ENCODE peak calls at places on chromosome 17, in four cellular contexts. Q, Y, Z and K are unnamed samples.

GRCh38 chr17:2780931-2781454 is 15.2 kb upstream of the RAP1GAP2 start:
- DNase-seq in Q (no peak), Y (no peak), Z (no peak), K (no peak)

GRCh38 chr17:61757168-61757567 is 106.2 kb downstream of the BRIP1 start:
- DNase-seq in Q (no peak), Y (no peak), Z (no peak), K (no peak)

GRCh38 chr17:73369126-73369525 is 57.3 kb upstream of the CDC42EP4 start:
- DNase-seq in Q (no peak), Y (peak; percentile 41), Z (no peak), K (no peak)

GRCh38 chr17:43389022-43389947 is 9.5 kb upstream of the ARL4D start:
- DNase-seq in Q (peak; percentile 92), Y (peak; percentile 86), Z (peak; percentile 68), K (peak; percentile 58)

GRCh38 chr17:35616506-35616905 is 29.4 kb downstream of the AP2B1 start:
- DNase-seq in Q (no peak), Y (no peak), Z (no peak), K (no peak)

GRCh38 chr17:35286120-35286781 is 43.4 kb downstream of the SLFN5 start:
- DNase-seq in Q (no peak), Y (peak; percentile 41), Z (no peak), K (no peak)

GRCh38 chr17:43814714-43815113 is 18.2 kb downstream of the MPP3 start:
- DNase-seq in Q (no peak), Y (peak; percentile 80), Z (no peak), K (no peak)

GRCh38 chr17:32970281-32970680 is 21.4 kb upstream of the SPACA3 start:
- DNase-seq in Q (no peak), Y (peak; percentile 9), Z (no peak), K (no peak)

GRCh38 chr17:77372444-77373297 is 231.9 kb downstream of the SEC14L1 start:
- DNase-seq in Q (peak; percentile 78), Y (peak; percentile 91), Z (peak; percentile 79), K (peak; percentile 93)

GRCh38 chr17:16443390-16444257 is 28.3 kb downstream of the TRPV2 start:
- DNase-seq in Q (no peak), Y (no peak), Z (no peak), K (no peak)

GRCh38 chr17:298791-299450 is 53.7 kb downstream of the RPH3AL start:
- DNase-seq in Q (no peak), Y (peak; percentile 79), Z (no peak), K (no peak)

GRCh38 chr17:15973016-15973415 is 26.5 kb downstream of the ZSWIM7 start:
- DNase-seq in Q (no peak), Y (no peak), Z (no peak), K (no peak)

GRCh38 chr17:77794846-77795245 is 163.7 kb upstream of the TNRC6C start:
- DNase-seq in Q (no peak), Y (no peak), Z (no peak), K (no peak)

GRCh38 chr17:72726936-72727335 is 365.6 kb downstream of the SLC39A11 start:
- DNase-seq in Q (no peak), Y (no peak), Z (no peak), K (no peak)

GRCh38 chr17:21573961-21574610 is 118.2 kb upstream of the KCNJ18 start:
- DNase-seq in Q (peak; percentile 73), Y (peak; percentile 88), Z (no peak), K (no peak)

GRCh38 chr17:8846768-8847211 is 20.7 kb downstream of the PIK3R6 start:
- DNase-seq in Q (no peak), Y (peak; percentile 74), Z (no peak), K (no peak)

GRCh38 chr17:31741371-31741770 is 117.7 kb downstream of the COPRS start:
- DNase-seq in Q (no peak), Y (no peak), Z (no peak), K (no peak)

DNA sequence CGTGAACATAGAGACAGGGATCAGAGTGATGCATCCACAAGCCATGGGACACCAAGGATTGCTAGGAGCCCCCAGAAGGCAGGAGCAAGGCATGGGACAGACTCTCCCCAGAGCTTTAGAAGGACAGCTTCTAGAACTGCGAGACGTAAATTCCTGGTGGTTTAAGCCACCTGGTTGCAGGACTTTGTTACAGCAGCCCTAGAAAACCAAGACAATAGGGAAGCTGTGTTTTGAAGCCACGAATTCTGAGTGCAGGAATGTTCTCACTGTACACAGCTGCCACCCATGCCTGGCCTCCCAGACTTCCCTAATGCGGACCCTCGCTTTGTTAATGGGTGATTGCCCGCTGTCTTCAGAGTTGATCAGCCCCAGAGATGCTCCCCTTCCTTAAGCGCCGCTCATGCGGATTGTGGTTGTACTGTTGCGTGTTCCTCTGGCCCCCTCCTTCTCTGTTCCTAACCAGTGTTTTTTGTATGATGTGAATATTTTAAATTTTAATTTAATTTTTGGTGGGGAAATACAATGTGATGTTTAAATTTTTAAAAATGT is 177.1 kb downstream of the MSI2 start:
- DNase-seq in Q (no peak), Y (no peak), Z (no peak), K (no peak)
- TF ChIP-seq CTCF in Q (no peak), Y (no peak), Z (no peak), K (no peak)

DNA sequence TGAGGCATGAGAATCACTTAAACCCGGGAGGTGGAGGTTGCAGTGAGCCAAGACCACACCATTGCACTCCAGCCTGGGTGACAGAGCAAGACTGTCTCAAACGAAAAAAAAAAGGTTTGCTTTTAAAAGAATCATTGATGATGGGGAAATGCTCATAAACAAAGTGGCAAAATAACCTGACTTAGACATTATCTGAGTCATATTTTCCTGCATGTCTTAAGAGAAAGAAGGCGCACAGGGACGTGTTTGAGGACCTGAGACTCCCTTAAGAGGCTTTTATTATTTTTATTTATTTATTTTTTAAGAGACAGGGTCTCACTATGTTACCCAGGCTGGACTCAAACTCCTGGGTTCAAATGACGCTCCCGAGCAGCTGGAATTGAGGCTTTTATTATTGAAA is 5.7 kb upstream of the PRPSAP1 start:
- DNase-seq in Q (no peak), Y (no peak), Z (no peak), K (no peak)
- TF ChIP-seq CTCF in Q (no peak), Y (no peak), Z (no peak), K (no peak)

GRCh38 chr17:17985555-17985954 is 12.9 kb downstream of the DRC3 start:
- DNase-seq in Q (no peak), Y (peak; percentile 23), Z (no peak), K (no peak)
- TF ChIP-seq CTCF in Q (no peak), Y (peak; percentile 42), Z (no peak), K (no peak)

GRCh38 chr17:80308672-80309517 is 48.2 kb downstream of the RNF213 start:
- DNase-seq in Q (no peak), Y (no peak), Z (no peak), K (no peak)
- TF ChIP-seq CTCF in Q (no peak), Y (no peak), Z (no peak), K (no peak)

GRCh38 chr17:80753946-80754345 is 209.3 kb downstream of the RPTOR start:
- DNase-seq in Q (no peak), Y (no peak), Z (no peak), K (no peak)

GRCh38 chr17:80758793-80759673 is 214.4 kb downstream of the RPTOR start:
- DNase-seq in Q (no peak), Y (peak; percentile 23), Z (no peak), K (no peak)

GRCh38 chr17:80754846-80755245 is 210.2 kb downstream of the RPTOR start:
- DNase-seq in Q (no peak), Y (no peak), Z (no peak), K (no peak)

GRCh38 chr17:80752369-80752705 is 207.7 kb downstream of the RPTOR start:
- DNase-seq in Q (no peak), Y (no peak), Z (no peak), K (no peak)

DNA sequence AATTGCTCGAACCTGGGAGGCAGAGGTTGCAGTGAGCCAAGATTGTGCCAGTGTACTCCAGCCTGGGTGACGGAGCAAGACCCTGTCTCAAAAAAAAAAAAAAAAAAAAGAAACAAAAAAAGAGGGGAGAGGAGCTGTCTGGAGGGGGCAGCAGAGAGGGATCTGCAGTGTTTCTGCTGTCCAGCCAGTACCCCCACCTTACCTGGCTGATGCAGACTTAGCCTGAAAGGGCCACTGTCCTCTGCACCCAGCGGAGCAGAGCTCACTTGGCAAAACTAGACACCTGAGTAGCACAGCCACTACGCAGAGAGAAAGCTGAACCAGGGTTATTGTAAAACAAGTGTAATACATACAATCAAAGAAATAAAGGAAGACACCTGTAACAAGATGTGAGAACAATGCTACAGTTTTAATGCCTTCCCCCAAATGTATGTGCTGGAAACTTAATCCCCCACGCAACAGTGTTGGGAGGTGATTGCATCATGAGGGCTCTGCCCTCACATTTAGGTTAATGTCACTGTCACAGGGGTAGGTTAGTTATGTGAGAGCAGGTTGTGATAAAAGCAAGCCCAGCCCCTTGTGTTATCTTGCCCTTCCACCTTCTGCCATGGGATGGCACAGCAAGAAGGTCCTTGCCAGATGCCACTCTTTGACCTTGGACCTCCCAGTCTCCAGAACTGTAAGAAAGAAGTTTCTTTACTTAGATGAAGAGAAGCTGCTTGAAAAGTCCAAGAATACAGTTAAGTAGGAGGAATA is 211.2 kb downstream of the RPTOR start:
- DNase-seq in Q (no peak), Y (no peak), Z (no peak), K (no peak)
- TF ChIP-seq CTCF in Q (no peak), Y (peak; percentile 16), Z (peak; percentile 27), K (peak; percentile 11)

DNA sequence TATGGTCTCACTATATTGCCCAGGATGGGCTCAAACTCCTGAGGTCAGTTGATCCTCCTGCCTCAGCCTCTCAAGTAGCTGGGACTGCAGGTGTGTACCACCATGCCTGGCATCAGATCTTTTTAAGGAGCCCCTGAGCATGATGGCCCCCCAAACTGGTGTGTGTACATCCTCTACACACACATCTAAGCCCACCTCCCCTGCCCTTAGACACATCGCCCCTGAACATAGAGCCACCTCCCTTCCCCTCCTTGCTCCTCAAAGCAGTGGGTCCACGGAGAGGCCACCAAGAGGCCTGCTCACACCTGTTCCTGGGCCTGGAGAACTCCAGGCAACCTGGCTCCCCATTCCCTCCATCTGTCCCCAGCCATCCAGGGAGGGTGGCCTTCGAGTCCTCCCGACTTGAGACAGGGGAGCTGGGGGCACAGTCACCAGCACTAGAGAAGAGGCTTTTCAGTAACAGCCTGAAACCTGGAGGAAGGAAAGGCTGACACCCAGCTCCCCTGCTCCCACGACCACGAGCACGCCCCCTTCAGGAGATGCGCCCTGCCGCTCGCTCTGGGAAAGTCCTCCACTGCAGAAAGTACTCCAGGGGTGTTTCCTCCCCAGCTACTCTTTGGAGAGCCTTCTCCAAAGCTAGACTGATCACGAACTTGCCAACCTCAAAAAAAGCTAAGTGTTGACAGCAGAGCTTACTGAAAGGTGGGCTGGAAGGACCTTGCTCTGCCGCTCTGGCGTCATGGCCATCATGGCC is 12.6 kb upstream of the PRR29 start:
- DNase-seq in Q (no peak), Y (no peak), Z (no peak), K (no peak)
- TF ChIP-seq CTCF in Q (no peak), Y (no peak), Z (no peak), K (no peak)